ENCODE peak calls at places on chromosomes 13 and 19, in five cellular contexts. B, O, E, C and L are unnamed samples.

GRCh38 chr19:33620611-33621010 is 1.1 kb upstream of the CHST8 start:
- DNase-seq in C (no peak), O (no peak), B (no peak), E (no peak), L (no peak)

GRCh38 chr13:79631260-79631659 is 150.3 kb downstream of the NDFIP2 start:
- DNase-seq in C (peak; percentile 94), B (no peak), O (no peak), E (no peak), L (no peak)

GRCh38 chr13:100454876-100455275 is 133.7 kb downstream of the GGACT start:
- DNase-seq in C (peak; percentile 48), O (no peak), E (no peak), B (no peak), L (no peak)

GRCh38 chr19:51450730-51451307 is 7.4 kb downstream of the SIGLEC8 start:
- DNase-seq in E (no peak), B (no peak), C (no peak), O (no peak), L (no peak)

GRCh38 chr13:36819811-36820140 is 754 bp downstream of the RFXAP start:
- DNase-seq in E (no peak), O (no peak), C (peak; percentile 52), B (peak; percentile 61), L (no peak)

GRCh38 chr13:32278456-32278855 is 36.7 kb downstream of the ZAR1L start:
- DNase-seq in C (peak; percentile 81), E (no peak), O (no peak), B (no peak), L (no peak)

GRCh38 chr19:42280761-42281174 is 11.7 kb downstream of the CIC start:
- DNase-seq in C (peak; percentile 77), B (peak; percentile 51), E (no peak), O (no peak), L (peak; percentile 53)

GRCh38 chr13:33014291-33014690 is 1.9 kb upstream of the KL start:
- DNase-seq in B (no peak), O (no peak), C (no peak), E (no peak), L (no peak)

GRCh38 chr13:20425819-20426219 is 99.8 kb downstream of the CRYL1 start:
- DNase-seq in C (no peak), O (no peak), E (no peak), B (no peak), L (no peak)

GRCh38 chr13:56352356-56352755 is 788.4 kb upstream of the PRR20A start:
- DNase-seq in E (no peak), B (no peak), O (no peak), C (no peak), L (no peak)

GRCh38 chr13:113075711-113076110 is 29.9 kb upstream of the F7 start:
- DNase-seq in O (peak; percentile 11), C (no peak), B (no peak), E (no peak), L (no peak)

GRCh38 chr19:47573076-47574026 is at the start of gene ZNF541:
- DNase-seq in B (no peak), C (peak; percentile 69), O (peak; percentile 69), E (peak; percentile 63), L (peak; percentile 38)

GRCh38 chr13:44373601-44374347 is at the start of gene SERP2:
- DNase-seq in C (peak; percentile 43), B (peak; percentile 84), E (peak; percentile 40), O (peak; percentile 53), L (no peak)

GRCh38 chr19:21197589-21198295 is 55.9 kb downstream of the ZNF431 start:
- DNase-seq in B (no peak), O (no peak), C (no peak), E (no peak), L (no peak)

GRCh38 chr19:17796013-17796837 is 1.3 kb downstream of the B3GNT3 start:
- DNase-seq in C (no peak), O (no peak), B (peak; percentile 1), E (peak; percentile 41), L (no peak)

GRCh38 chr13:65260938-65261880 is 1968.9 kb downstream of the PCDH9 start:
- DNase-seq in E (no peak), C (no peak), O (no peak), B (no peak), L (no peak)

GRCh38 chr13:51252954-51253531 is 30.8 kb downstream of the FAM124A start:
- DNase-seq in B (no peak), O (no peak), E (no peak), C (no peak), L (no peak)

GRCh38 chr13:36124236-36124822 is 6.9 kb downstream of the DCLK1 start:
- DNase-seq in O (peak; percentile 37), C (peak; percentile 66), B (no peak), E (no peak), L (peak; percentile 46)

GRCh38 chr19:6103217-6103644 is 7.1 kb downstream of the RFX2 start:
- DNase-seq in E (peak; percentile 89), O (peak; percentile 87), C (peak; percentile 96), B (no peak), L (peak; percentile 87)

GRCh38 chr13:53151692-53152421 is 123.2 kb downstream of the OLFM4 start:
- DNase-seq in O (no peak), E (peak; percentile 55), B (peak; percentile 87), C (peak; percentile 40), L (no peak)

GRCh38 chr13:32984857-32985626 is 31.2 kb upstream of the KL start:
- DNase-seq in B (no peak), C (peak; percentile 14), E (no peak), O (no peak), L (no peak)

GRCh38 chr19:41588497-41589209 is 12.7 kb downstream of the CEACAM21 start:
- DNase-seq in C (peak; percentile 54), O (no peak), B (peak; percentile 46), E (no peak), L (no peak)

GRCh38 chr19:13277104-13277809 is 127.0 kb downstream of the IER2 start:
- DNase-seq in C (peak; percentile 81), O (peak; percentile 49), E (peak; percentile 56), B (peak; percentile 73), L (peak; percentile 48)

GRCh38 chr13:45773236-45773635 is 71.1 kb downstream of the CBY2 start:
- DNase-seq in C (peak; percentile 17), E (no peak), O (no peak), B (no peak), L (no peak)

GRCh38 chr19:47267350-47267759 is 7.3 kb upstream of the INAFM1 start:
- DNase-seq in E (peak; percentile 80), B (no peak), O (no peak), C (no peak), L (no peak)

GRCh38 chr13:85313761-85314503 is 485.3 kb downstream of the SLITRK6 start:
- DNase-seq in O (no peak), B (no peak), E (no peak), C (no peak), L (no peak)

GRCh38 chr13:52851153-52851962 is 2.9 kb upstream of the PCDH8 start:
- DNase-seq in B (peak; percentile 97), E (peak; percentile 23), O (peak; percentile 49), C (peak; percentile 59), L (peak; percentile 35)

GRCh38 chr19:55118401-55118991 is 1.1 kb upstream of the PPP1R12C start:
- DNase-seq in B (peak; percentile 75), O (peak; percentile 82), C (peak; percentile 34), E (peak; percentile 40), L (peak; percentile 69)

GRCh38 chr13:48961379-48961778 is 14.3 kb upstream of the FNDC3A start:
- DNase-seq in O (no peak), C (no peak), B (no peak), E (no peak), L (no peak)

GRCh38 chr19:22140356-22140755 is 56.4 kb downstream of the ZNF676 start:
- DNase-seq in B (no peak), O (no peak), E (no peak), C (no peak), L (no peak)

GRCh38 chr19:23596872-23597271 is 90.1 kb downstream of the ZNF675 start:
- DNase-seq in B (no peak), E (no peak), O (no peak), C (no peak), L (no peak)

GRCh38 chr13:38202730-38203129 is 146.9 kb upstream of the UFM1 start:
- DNase-seq in C (peak; percentile 66), E (no peak), B (no peak), O (no peak), L (no peak)

DNA sequence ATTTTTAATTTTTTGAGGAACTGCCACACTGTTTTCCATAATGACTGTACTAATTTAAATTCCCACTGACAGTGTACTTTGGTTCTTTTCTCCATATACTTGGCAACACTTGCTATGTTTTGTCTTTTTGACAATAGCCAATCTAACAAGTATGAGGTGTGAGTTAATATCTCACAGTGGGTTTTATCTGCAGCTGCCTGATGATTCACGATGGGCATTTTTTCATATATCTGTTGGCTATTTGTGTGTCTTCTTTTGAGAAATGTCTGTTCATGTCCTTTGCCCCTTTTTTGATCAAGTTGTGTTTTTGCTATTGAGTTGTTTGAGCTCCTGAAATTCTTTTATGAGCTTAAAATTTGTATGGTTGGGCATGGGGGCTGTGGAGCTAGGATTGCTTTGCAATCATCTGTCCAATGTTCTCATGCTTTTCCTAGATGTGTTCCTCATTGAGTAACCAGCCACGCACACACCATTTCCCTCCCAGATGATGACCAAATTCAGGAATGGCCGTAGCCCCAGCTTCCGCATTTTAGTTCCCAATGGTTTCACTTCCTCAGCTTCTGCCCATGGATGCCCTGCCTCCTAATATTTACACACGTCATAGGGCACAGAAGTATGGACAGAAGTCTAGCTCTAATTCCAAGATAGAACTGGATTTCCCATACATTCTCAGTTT is 379.9 kb upstream of the SGCG start:
- DNase-seq in C (peak; percentile 28), O (peak; percentile 50), B (no peak), E (no peak), L (no peak)
- H3K4me3 ChIP-seq in C (peak overlapping the region; percentile 16), O (no peak overlapping the region), B (no peak overlapping the region), E (no peak overlapping the region), L (no peak overlapping the region)

GRCh38 chr13:40982772-40983171 is 36.3 kb downstream of the ELF1 start:
- DNase-seq in C (peak; percentile 44), O (peak; percentile 36), E (no peak), B (no peak), L (no peak)
- H3K4me3 ChIP-seq in C (peak overlapping the region; percentile 35), O (peak overlapping the region; percentile 32), E (no peak overlapping the region), B (no peak overlapping the region), L (no peak overlapping the region)

GRCh38 chr13:31214379-31214778 is 14.6 kb downstream of the B3GLCT start:
- DNase-seq in C (peak; percentile 20), E (no peak), B (no peak), O (peak; percentile 31), L (no peak)
- H3K4me3 ChIP-seq in C (no peak overlapping the region), E (no peak overlapping the region), B (no peak overlapping the region), O (no peak overlapping the region), L (no peak overlapping the region)

GRCh38 chr19:50036905-50037304 is 11.1 kb downstream of the ZNF473 start:
- DNase-seq in O (no peak), C (no peak), E (no peak), B (no peak), L (no peak)
- H3K4me3 ChIP-seq in O (no peak overlapping the region), C (no peak overlapping the region), E (no peak overlapping the region), B (no peak overlapping the region), L (no peak overlapping the region)